ENCODE peak calls at places on chromosomes 11 and 22, in seven cellular contexts. I, S, Y, W, H, V and U are unnamed samples.
A peak's percentile ranks its signal among the peaks of the same experiment; 100 is the strongest.

GRCh38 chr11:67274768-67275605 is 8.7 kb downstream of the GRK2 start:
- DNase-seq in I (peak; percentile 82), S (no peak), Y (peak; percentile 78), W (no peak), H (peak; percentile 29), V (no peak), U (no peak)

GRCh38 chr11:10943968-10944367 is 86.1 kb upstream of the ZBED5 start:
- DNase-seq in I (no peak), S (no peak), Y (no peak), W (no peak), H (no peak), V (no peak), U (no peak)

GRCh38 chr22:45208993-45209838 is 31.5 kb downstream of the KIAA0930 start:
- DNase-seq in I (peak; percentile 79), S (peak; percentile 39), Y (no peak), W (peak; percentile 67), H (no peak), V (no peak), U (peak; percentile 79)

GRCh38 chr11:97761175-97761574 is 1259.6 kb upstream of the CNTN5 start:
- DNase-seq in I (no peak), S (no peak), Y (no peak), W (no peak), H (no peak), V (no peak), U (no peak)

GRCh38 chr22:41557401-41558240 is 3.2 kb upstream of the CSDC2 start:
- DNase-seq in I (peak; percentile 92), S (no peak), Y (peak; percentile 84), W (peak; percentile 97), H (peak; percentile 46), V (no peak), U (peak; percentile 35)

GRCh38 chr22:50184004-50184461 is 1.7 kb upstream of the TRABD start:
- DNase-seq in I (no peak), S (no peak), Y (peak; percentile 88), W (no peak), H (peak; percentile 75), V (no peak), U (no peak)

GRCh38 chr11:35126000-35126878 is 12.7 kb upstream of the CD44 start:
- DNase-seq in I (no peak), S (no peak), Y (no peak), W (no peak), H (no peak), V (no peak), U (no peak)

GRCh38 chr11:94675239-94675638 is 92.9 kb upstream of the AMOTL1 start:
- DNase-seq in I (no peak), S (no peak), Y (no peak), W (no peak), H (no peak), V (no peak), U (no peak)

GRCh38 chr11:82903843-82904586 is 2.5 kb downstream of the DDIAS start:
- DNase-seq in I (no peak), S (no peak), Y (no peak), W (no peak), H (no peak), V (no peak), U (no peak)

GRCh38 chr11:125170406-125171031 is 6.0 kb downstream of the PKNOX2 start:
- DNase-seq in I (peak; percentile 83), S (no peak), Y (peak; percentile 76), W (peak; percentile 93), H (no peak), V (no peak), U (no peak)

GRCh38 chr11:2529636-2530035 is 84.8 kb downstream of the KCNQ1 start:
- DNase-seq in I (peak; percentile 24), S (no peak), Y (peak; percentile 18), W (no peak), H (peak; percentile 6), V (no peak), U (no peak)

GRCh38 chr22:35590634-35591295 is 26.4 kb downstream of the MB start:
- DNase-seq in I (no peak), S (no peak), Y (no peak), W (no peak), H (no peak), V (no peak), U (no peak)

GRCh38 chr11:70901951-70902521 is 350.3 kb downstream of the SHANK2 start:
- DNase-seq in I (peak; percentile 49), S (no peak), Y (no peak), W (no peak), H (no peak), V (no peak), U (no peak)

GRCh38 chr11:61082931-61083531 is 19.3 kb upstream of the CD5 start:
- DNase-seq in I (no peak), S (no peak), Y (no peak), W (no peak), H (no peak), V (peak; percentile 51), U (no peak)

GRCh38 chr22:45059296-45059695 is 49.5 kb upstream of the PHF21B start:
- DNase-seq in I (no peak), S (no peak), Y (no peak), W (peak; percentile 95), H (no peak), V (no peak), U (no peak)

GRCh38 chr11:77109236-77110019 is 6.8 kb downstream of the OMP start:
- DNase-seq in I (no peak), S (no peak), Y (no peak), W (peak; percentile 92), H (no peak), V (no peak), U (no peak)

GRCh38 chr22:45481661-45482060 is 21.0 kb upstream of the FBLN1 start:
- DNase-seq in I (no peak), S (no peak), Y (no peak), W (no peak), H (no peak), V (no peak), U (no peak)

GRCh38 chr11:133078591-133079179 is 453.6 kb downstream of the OPCML start:
- DNase-seq in I (no peak), S (peak; percentile 55), Y (peak; percentile 60), W (peak; percentile 21), H (peak; percentile 20), V (no peak), U (peak; percentile 34)